ENCODE peak calls at places on chromosomes 1 and 21, in ten cellular contexts. I is heart right ventricle, G is pancreas, P is tibial artery, V is heart left ventricle, O is psoas muscle, W is transverse colon, B is adipocyte, C is NT2/D1, N is mesendoderm. D is an unnamed sample. For H3K4me1, the result is how much of the 10 kb centered on the place peaks cover.

GRCh38 chr21:38669186-38669585 is 136.5 kb upstream of the ETS2 start:
- DNase-seq in I (no peak), G (no peak), P (no peak), V (no peak), O (no peak), W (peak), B (peak), C (peak), N (peak), D (peak)

GRCh38 chr1:19476440-19477190 is 8.7 kb downstream of the CAPZB start:
- DNase-seq in I (no peak), G (no peak), P (no peak), V (no peak), O (no peak), W (no peak), B (no peak), C (no peak), N (no peak), D (no peak)

GRCh38 chr1:81878538-81878937 is 77.8 kb downstream of the ADGRL2 start:
- DNase-seq in I (no peak), G (no peak), P (no peak), V (no peak), O (no peak), W (no peak), B (no peak), C (no peak), N (no peak), D (no peak)

GRCh38 chr21:35095859-35096291 is 46.8 kb upstream of the RUNX1 start:
- DNase-seq in I (no peak), G (no peak), P (no peak), V (no peak), O (no peak), W (no peak), B (peak), C (no peak), N (no peak), D (no peak)

GRCh38 chr1:14142397-14143095 is 442.6 kb downstream of the PRDM2 start:
- DNase-seq in I (no peak), G (no peak), P (no peak), V (no peak), O (no peak), W (no peak), B (no peak), C (no peak), N (no peak), D (no peak)

GRCh38 chr1:191206808-191207207 is 729.1 kb upstream of the BRINP3 start:
- DNase-seq in I (no peak), G (no peak), P (no peak), V (no peak), O (no peak), W (no peak), B (peak), C (no peak), N (no peak), D (peak)

GRCh38 chr1:178501705-178502329 is 5.1 kb upstream of the CLEC20A start:
- DNase-seq in I (peak), G (peak), P (peak), V (peak), O (peak), W (peak), B (peak), C (peak), N (peak), D (peak)

GRCh38 chr1:45983964-45984363 is 148.5 kb downstream of the PIK3R3 start:
- DNase-seq in I (no peak), G (no peak), P (no peak), V (no peak), O (no peak), W (no peak), B (no peak), C (no peak), N (no peak), D (no peak)

GRCh38 chr1:55937840-55938375 is 641.5 kb downstream of the PLPP3 start:
- DNase-seq in I (no peak), G (no peak), P (no peak), V (no peak), O (no peak), W (no peak), B (no peak), C (no peak), N (no peak), D (no peak)

GRCh38 chr1:201495447-201496295 is 11.3 kb downstream of the CSRP1 start:
- DNase-seq in I (peak), G (peak), P (peak), V (peak), O (peak), W (peak), B (peak), C (no peak), N (no peak), D (no peak)

GRCh38 chr1:87598429-87598828 is 269.7 kb downstream of the LMO4 start:
- DNase-seq in I (no peak), G (no peak), P (no peak), V (no peak), O (no peak), W (no peak), B (no peak), C (peak), N (peak), D (no peak)

GRCh38 chr1:232978091-232978634 is 27.8 kb downstream of the NTPCR start:
- DNase-seq in I (no peak), G (no peak), P (no peak), V (no peak), O (no peak), W (no peak), B (peak), C (no peak), N (no peak), D (no peak)

GRCh38 chr1:67525053-67525760 is 95.0 kb upstream of the SERBP1 start:
- DNase-seq in I (no peak), G (no peak), P (no peak), V (no peak), O (no peak), W (no peak), B (no peak), C (no peak), N (no peak), D (no peak)

GRCh38 chr1:39238476-39238875 is 34.0 kb downstream of the MACF1 start:
- DNase-seq in I (no peak), G (no peak), P (no peak), V (peak), O (no peak), W (no peak), B (peak), C (no peak), N (no peak), D (peak)

GRCh38 chr1:224852901-224853568 is 76.4 kb upstream of the DNAH14 start:
- DNase-seq in I (no peak), G (no peak), P (no peak), V (no peak), O (no peak), W (no peak), B (peak), C (no peak), N (peak), D (peak)

GRCh38 chr1:186976700-186977099 is 148.0 kb downstream of the PLA2G4A start:
- DNase-seq in I (no peak), G (no peak), P (no peak), V (no peak), O (no peak), W (peak), B (no peak), C (no peak), N (no peak), D (no peak)
- H3K4me1 ChIP-seq in I (under half), G (under half), P (under half), V (under half), O (under half), W (under half), B (under half), C (under half), N (under half), D (under half)

GRCh38 chr1:30742300-30742962 is 15.1 kb downstream of the LAPTM5 start:
- DNase-seq in I (no peak), G (no peak), P (no peak), V (no peak), O (no peak), W (no peak), B (no peak), C (no peak), N (no peak), D (no peak)
- H3K4me1 ChIP-seq in I (under half), G (under half), P (under half), V (under half), O (under half), W (under half), B (under half), C (under half), N (under half), D (under half)

DNA sequence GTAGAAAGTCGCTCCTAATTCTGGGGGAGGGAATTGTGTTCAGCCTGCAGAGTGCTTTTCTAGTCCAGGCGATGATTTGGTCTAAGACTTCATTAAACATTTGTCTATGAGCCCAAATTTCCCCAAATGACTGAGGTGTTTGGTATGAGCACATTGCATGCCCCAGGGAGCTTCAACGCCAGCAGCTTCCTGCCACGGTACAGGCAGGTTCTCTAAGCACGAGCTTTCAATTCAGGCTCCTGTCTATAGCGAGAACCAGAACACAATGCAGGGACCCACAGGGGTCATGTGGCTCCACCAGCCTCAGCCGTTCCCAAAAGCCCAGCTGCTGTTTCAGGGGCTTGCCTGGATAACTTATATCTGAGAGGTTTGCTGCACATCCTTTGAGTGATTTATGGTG is 34.1 kb upstream of the H6PD start:
- DNase-seq in I (no peak), G (no peak), P (no peak), V (no peak), O (no peak), W (no peak), B (peak), C (no peak), N (no peak), D (peak)
- H3K4me1 ChIP-seq in I (half or more), G (under half), P (under half), V (under half), O (under half), W (under half), B (half or more), C (under half), N (under half), D (half or more)

DNA sequence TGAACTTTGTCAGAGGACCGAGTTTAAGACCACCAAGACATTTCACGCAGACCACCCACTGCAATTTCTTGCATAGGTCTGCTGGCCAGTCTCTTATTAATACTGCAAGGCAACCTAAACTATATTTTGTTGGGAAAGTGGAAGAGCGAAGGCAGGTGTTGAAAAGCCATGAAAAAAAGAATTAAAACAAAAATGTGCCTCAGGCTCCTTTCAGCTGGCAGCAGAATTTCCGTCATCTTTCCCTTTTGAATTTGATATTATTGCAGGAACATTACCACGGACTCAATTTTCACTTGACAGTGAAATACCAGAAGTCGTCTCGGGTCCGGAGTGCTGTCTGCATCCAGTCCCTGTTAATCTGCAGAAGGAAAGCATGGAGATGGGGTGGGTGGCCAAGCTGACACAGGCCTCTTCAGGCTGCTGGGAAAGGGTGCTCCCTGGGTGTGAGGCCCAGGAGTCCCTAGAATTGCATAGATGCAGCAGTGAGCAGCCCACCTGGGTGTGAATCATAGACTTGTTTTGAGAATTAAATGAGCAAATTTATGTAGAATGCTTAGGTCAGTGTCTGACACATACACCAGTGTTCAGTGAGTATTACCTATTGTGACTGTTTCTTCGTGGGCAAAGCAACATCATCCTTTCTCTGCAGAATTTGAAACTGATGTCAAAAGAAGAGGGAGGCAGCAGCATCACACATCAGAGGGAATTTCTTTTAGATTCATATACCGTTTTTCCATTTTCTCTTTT is 150.7 kb downstream of the PBX1 start:
- DNase-seq in I (no peak), G (no peak), P (no peak), V (no peak), O (no peak), W (no peak), B (no peak), C (no peak), N (no peak), D (peak)
- H3K4me1 ChIP-seq in I (half or more), G (half or more), P (half or more), V (under half), O (half or more), W (half or more), B (under half), C (under half), N (under half), D (under half)

GRCh38 chr1:15885269-15885668 is 37.8 kb downstream of the SPEN start:
- DNase-seq in I (no peak), G (no peak), P (no peak), V (no peak), O (no peak), W (no peak), B (no peak), C (no peak), N (no peak), D (no peak)

GRCh38 chr1:15884477-15884876 is 37.0 kb downstream of the SPEN start:
- DNase-seq in I (no peak), G (no peak), P (no peak), V (no peak), O (no peak), W (no peak), B (no peak), C (no peak), N (no peak), D (no peak)

GRCh38 chr1:15883326-15883725 is 35.8 kb downstream of the SPEN start:
- DNase-seq in I (no peak), G (no peak), P (no peak), V (no peak), O (no peak), W (no peak), B (no peak), C (no peak), N (peak), D (no peak)

GRCh38 chr1:15882665-15883064 is 35.2 kb downstream of the SPEN start:
- DNase-seq in I (no peak), G (no peak), P (no peak), V (no peak), O (no peak), W (no peak), B (no peak), C (no peak), N (no peak), D (no peak)

GRCh38 chr1:15881961-15882360 is 34.5 kb downstream of the SPEN start:
- DNase-seq in I (no peak), G (no peak), P (no peak), V (no peak), O (no peak), W (no peak), B (no peak), C (no peak), N (no peak), D (no peak)
- H3K4me1 ChIP-seq in I (under half), G (under half), P (half or more), V (under half), O (half or more), W (under half), B (under half), C (under half), N (under half), D (under half)

DNA sequence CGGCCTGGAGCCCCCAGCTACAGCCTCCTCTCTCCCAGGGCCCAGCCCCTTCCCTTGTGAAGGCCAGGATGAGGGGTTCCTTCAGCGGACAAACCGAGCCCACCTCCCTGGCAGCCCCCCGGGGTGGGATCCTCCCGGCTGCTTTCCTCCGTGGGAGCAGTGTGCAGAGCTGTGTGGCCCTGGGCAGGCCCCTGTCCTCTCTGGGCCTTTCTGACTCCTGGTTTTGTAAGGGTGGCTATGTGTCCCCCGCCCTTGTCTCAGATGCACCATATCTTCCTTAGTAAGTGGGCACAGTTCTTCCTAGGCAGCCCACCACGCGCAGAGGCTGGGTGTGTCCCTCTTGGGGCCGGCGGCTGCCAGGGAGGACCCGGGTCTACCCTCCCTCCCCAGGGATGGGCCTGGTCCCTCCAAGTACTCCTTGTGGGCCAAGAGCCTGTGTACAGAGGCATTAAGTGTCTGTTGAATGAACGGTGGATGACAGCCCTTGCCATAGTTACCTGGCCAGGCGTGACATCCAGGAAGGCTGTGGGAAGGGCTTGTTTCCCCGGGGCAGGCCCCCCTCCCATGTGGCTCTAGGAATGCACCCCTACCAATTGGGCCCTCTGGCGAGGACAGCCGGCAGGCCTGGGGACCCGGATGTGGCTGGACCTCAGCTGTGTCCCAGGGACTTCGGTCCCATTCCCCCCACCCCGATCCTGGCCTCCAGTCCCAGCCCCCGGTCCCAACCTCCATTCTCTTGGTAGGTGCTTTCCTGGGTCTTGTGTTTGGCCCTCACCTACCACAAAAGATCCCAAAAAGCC is 3.9 kb downstream of the SMIM1 start:
- DNase-seq in I (peak), G (no peak), P (no peak), V (no peak), O (no peak), W (no peak), B (no peak), C (no peak), N (no peak), D (no peak)
- H3K4me1 ChIP-seq in I (half or more), G (under half), P (under half), V (under half), O (under half), W (under half), B (under half), C (under half), N (under half), D (under half)

DNA sequence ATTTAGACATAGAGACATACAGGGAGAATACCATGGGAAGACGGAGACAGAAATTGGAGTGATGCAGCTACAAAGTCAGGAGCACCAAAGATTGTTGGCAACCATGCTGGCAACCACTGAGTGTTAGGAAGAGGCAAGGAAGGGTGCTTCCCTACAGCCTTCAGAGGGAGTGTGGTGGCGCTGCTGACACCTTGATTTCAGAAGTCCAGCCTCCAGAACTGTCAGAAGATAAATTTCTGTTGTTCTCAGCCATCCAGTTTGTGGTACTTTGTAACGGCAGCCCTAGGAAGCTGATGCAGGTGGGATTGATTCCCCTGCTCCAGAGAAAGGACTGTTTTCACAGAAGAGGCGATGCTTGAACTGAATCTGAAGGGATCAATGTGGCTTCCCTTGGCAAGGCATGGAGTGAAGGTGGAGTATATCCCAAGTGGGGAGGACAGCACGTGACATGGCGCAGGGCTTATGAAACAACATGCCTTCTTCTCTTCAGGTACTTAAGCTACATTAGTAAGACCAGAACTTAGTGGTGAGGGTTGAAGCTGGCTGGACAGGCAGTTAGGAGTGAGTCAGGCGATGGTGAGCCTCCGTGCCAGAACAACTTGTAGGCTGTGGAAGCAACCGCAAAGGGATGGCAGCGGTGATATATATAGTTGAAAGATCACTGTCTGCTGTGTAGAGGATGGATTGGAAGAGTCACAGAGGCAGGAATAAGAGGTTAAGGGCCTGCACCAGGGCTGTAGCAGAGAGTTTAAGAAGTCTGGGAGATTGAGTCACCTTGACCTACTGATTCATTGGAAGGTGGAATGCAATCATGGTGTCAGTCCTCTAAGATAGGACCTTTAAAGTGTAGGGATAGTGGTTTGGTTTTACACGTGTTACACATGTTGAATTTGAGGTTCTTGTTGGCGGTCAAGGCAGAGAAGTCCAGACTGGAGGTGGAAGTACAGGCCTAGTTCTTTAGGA is 2.1 kb downstream of the LEPR start:
- DNase-seq in I (no peak), G (no peak), P (no peak), V (no peak), O (no peak), W (no peak), B (no peak), C (no peak), N (no peak), D (peak)
- H3K4me1 ChIP-seq in I (under half), G (under half), P (under half), V (under half), O (under half), W (under half), B (under half), C (under half), N (under half), D (half or more)

GRCh38 chr1:234551032-234551378 is 59.0 kb downstream of the IRF2BP2 start:
- DNase-seq in I (no peak), G (no peak), P (no peak), V (no peak), O (no peak), W (no peak), B (no peak), C (no peak), N (no peak), D (no peak)

GRCh38 chr1:234553241-234554156 is 56.5 kb downstream of the IRF2BP2 start:
- DNase-seq in I (no peak), G (no peak), P (no peak), V (peak), O (no peak), W (no peak), B (peak), C (peak), N (peak), D (no peak)

GRCh38 chr1:234546890-234547788 is 62.8 kb downstream of the IRF2BP2 start:
- DNase-seq in I (no peak), G (no peak), P (no peak), V (no peak), O (no peak), W (no peak), B (no peak), C (no peak), N (no peak), D (no peak)

GRCh38 chr1:234549447-234550021 is 60.4 kb downstream of the IRF2BP2 start:
- DNase-seq in I (no peak), G (no peak), P (no peak), V (no peak), O (no peak), W (no peak), B (no peak), C (no peak), N (no peak), D (no peak)

GRCh38 chr1:234550341-234551031 is 59.5 kb downstream of the IRF2BP2 start:
- DNase-seq in I (no peak), G (no peak), P (no peak), V (no peak), O (no peak), W (no peak), B (no peak), C (no peak), N (no peak), D (no peak)
- H3K4me1 ChIP-seq in I (half or more), G (under half), P (under half), V (under half), O (under half), W (under half), B (under half), C (under half), N (under half), D (under half)

GRCh38 chr1:43650306-43650941 is 475 bp downstream of the KDM4A start:
- DNase-seq in I (peak), G (peak), P (peak), V (peak), O (peak), W (peak), B (peak), C (peak), N (peak), D (peak)
- H3K4me1 ChIP-seq in I (under half), G (under half), P (under half), V (under half), O (under half), W (under half), B (under half), C (under half), N (under half), D (under half)

GRCh38 chr1:192914696-192915095 is 105.9 kb downstream of the RGS2 start:
- DNase-seq in I (no peak), G (no peak), P (no peak), V (no peak), O (no peak), W (no peak), B (no peak), C (no peak), N (no peak), D (no peak)
- H3K4me1 ChIP-seq in I (under half), G (under half), P (under half), V (under half), O (under half), W (under half), B (under half), C (under half), N (under half), D (under half)